ENCODE peak calls at places on chromosomes 6 and 20, in seven cellular contexts. Y, N, I, U, M, S and P are unnamed samples.

GRCh38 chr6:89347825-89348224 is 4.7 kb downstream of the UBE2J1 start:
- DNase-seq in Y (no peak), M (peak; percentile 16), U (no peak), I (no peak), N (peak; percentile 22), S (no peak), P (peak; percentile 39)

GRCh38 chr6:53483423-53484353 is 61.2 kb downstream of the GCLC start:
- DNase-seq in N (peak; percentile 70), Y (no peak), I (no peak), S (no peak), M (no peak), U (peak; percentile 31), P (peak; percentile 66)

GRCh38 chr6:121105461-121105860 is 228.8 kb downstream of the TBC1D32 start:
- DNase-seq in I (no peak), N (no peak), Y (no peak), S (no peak), M (no peak), U (no peak), P (no peak)

GRCh38 chr6:18101873-18102272 is 20.6 kb downstream of the NHLRC1 start:
- DNase-seq in U (no peak), Y (no peak), N (no peak), I (no peak), M (no peak), S (no peak), P (no peak)

GRCh38 chr20:24027229-24027628 is 38.6 kb upstream of the GGTLC1 start:
- DNase-seq in Y (no peak), S (no peak), I (no peak), N (peak; percentile 54), M (no peak), U (peak; percentile 55), P (peak; percentile 71)

GRCh38 chr6:21827425-21828192 is 234.1 kb downstream of the SOX4 start:
- DNase-seq in S (no peak), N (no peak), Y (no peak), U (no peak), M (peak; percentile 59), I (no peak), P (no peak)

GRCh38 chr20:46367234-46367633 is 39.2 kb downstream of the ELMO2 start:
- DNase-seq in U (no peak), M (no peak), S (no peak), Y (no peak), I (no peak), N (no peak), P (no peak)

GRCh38 chr20:40669692-40670091 is 19.3 kb downstream of the MAFB start:
- DNase-seq in M (no peak), N (peak; percentile 34), Y (no peak), U (no peak), I (no peak), S (no peak), P (no peak)

GRCh38 chr6:108876929-108877775 is 28.9 kb downstream of the ARMC2 start:
- DNase-seq in N (peak; percentile 68), U (peak; percentile 90), M (peak; percentile 67), S (no peak), Y (no peak), I (no peak), P (peak; percentile 72)

GRCh38 chr6:120112980-120113379 is 763.4 kb upstream of the MAN1A1 start:
- DNase-seq in M (no peak), Y (no peak), S (no peak), N (no peak), U (no peak), I (no peak), P (no peak)

GRCh38 chr6:85252552-85252951 is 197.3 kb upstream of the NT5E start:
- DNase-seq in U (no peak), M (no peak), I (no peak), N (no peak), S (no peak), Y (no peak), P (no peak)

GRCh38 chr20:60087563-60088105 is 129.4 kb downstream of the CDH26 start:
- DNase-seq in I (no peak), S (no peak), Y (no peak), U (no peak), N (no peak), M (no peak), P (no peak)

GRCh38 chr6:120735641-120736040 is 598.6 kb downstream of the TBC1D32 start:
- DNase-seq in Y (no peak), M (no peak), N (no peak), U (no peak), S (no peak), I (no peak), P (no peak)

GRCh38 chr6:146289816-146290588 is 253.6 kb upstream of the RAB32 start:
- DNase-seq in N (no peak), M (peak; percentile 52), S (no peak), I (no peak), Y (no peak), U (no peak), P (no peak)

GRCh38 chr6:22124756-22125155 is 172.1 kb downstream of the PRL start:
- DNase-seq in Y (no peak), N (no peak), S (no peak), I (no peak), U (no peak), M (no peak), P (no peak)

GRCh38 chr6:62392289-62392688 is 106.3 kb upstream of the KHDRBS2 start:
- DNase-seq in U (no peak), M (no peak), I (no peak), S (no peak), Y (no peak), N (no peak), P (no peak)

GRCh38 chr6:21594427-21595264 is 1.1 kb downstream of the SOX4 start:
- DNase-seq in M (peak; percentile 63), S (no peak), U (peak; percentile 66), Y (no peak), I (no peak), N (peak; percentile 65), P (peak; percentile 70)

GRCh38 chr20:46051556-46052323 is 22.7 kb downstream of the SLC12A5 start:
- DNase-seq in M (peak; percentile 15), N (no peak), U (no peak), I (no peak), S (no peak), Y (no peak), P (no peak)

GRCh38 chr6:143027058-143027457 is 33.6 kb upstream of the AIG1 start:
- DNase-seq in S (no peak), I (peak; percentile 14), Y (peak; percentile 51), U (peak; percentile 23), N (peak; percentile 28), M (peak; percentile 24), P (peak; percentile 38)

GRCh38 chr6:17472653-17473183 is 79.3 kb downstream of the CAP2 start:
- DNase-seq in U (no peak), N (no peak), I (no peak), M (peak; percentile 17), S (no peak), Y (no peak), P (no peak)

GRCh38 chr6:11188161-11188915 is 44.1 kb downstream of the NEDD9 start:
- DNase-seq in U (no peak), S (no peak), M (peak; percentile 43), N (no peak), Y (no peak), I (no peak), P (no peak)
- H3K27ac ChIP-seq in U (no peak overlapping the region), S (no peak overlapping the region), M (no peak overlapping the region), N (no peak overlapping the region), Y (no peak overlapping the region), I (no peak overlapping the region), P (no peak overlapping the region)

GRCh38 chr20:49282584-49283171 is 4.8 kb upstream of the ZNFX1 start:
- DNase-seq in S (no peak), M (no peak), U (no peak), I (no peak), Y (no peak), N (no peak), P (no peak)
- H3K9me3 ChIP-seq in S (no peaks in the 10 kb centered on the region), M (peaks cover 27% of the 10 kb centered on the region), U (no peaks in the 10 kb centered on the region), I (peaks cover 87% of the 10 kb centered on the region), Y (no peaks in the 10 kb centered on the region), N (peaks cover 64% of the 10 kb centered on the region), P (peaks cover 30% of the 10 kb centered on the region)

GRCh38 chr20:11813106-11813890 is 104.4 kb upstream of the BTBD3 start:
- DNase-seq in U (no peak), N (no peak), S (no peak), Y (no peak), I (no peak), M (no peak), P (no peak)

GRCh38 chr20:11814276-11814675 is 103.4 kb upstream of the BTBD3 start:
- DNase-seq in I (no peak), N (no peak), U (no peak), S (no peak), Y (no peak), M (peak; percentile 91), P (no peak)

GRCh38 chr20:11807070-11807741 is 110.5 kb upstream of the BTBD3 start:
- DNase-seq in S (no peak), I (no peak), U (no peak), N (no peak), Y (no peak), M (peak; percentile 93), P (no peak)

DNA sequence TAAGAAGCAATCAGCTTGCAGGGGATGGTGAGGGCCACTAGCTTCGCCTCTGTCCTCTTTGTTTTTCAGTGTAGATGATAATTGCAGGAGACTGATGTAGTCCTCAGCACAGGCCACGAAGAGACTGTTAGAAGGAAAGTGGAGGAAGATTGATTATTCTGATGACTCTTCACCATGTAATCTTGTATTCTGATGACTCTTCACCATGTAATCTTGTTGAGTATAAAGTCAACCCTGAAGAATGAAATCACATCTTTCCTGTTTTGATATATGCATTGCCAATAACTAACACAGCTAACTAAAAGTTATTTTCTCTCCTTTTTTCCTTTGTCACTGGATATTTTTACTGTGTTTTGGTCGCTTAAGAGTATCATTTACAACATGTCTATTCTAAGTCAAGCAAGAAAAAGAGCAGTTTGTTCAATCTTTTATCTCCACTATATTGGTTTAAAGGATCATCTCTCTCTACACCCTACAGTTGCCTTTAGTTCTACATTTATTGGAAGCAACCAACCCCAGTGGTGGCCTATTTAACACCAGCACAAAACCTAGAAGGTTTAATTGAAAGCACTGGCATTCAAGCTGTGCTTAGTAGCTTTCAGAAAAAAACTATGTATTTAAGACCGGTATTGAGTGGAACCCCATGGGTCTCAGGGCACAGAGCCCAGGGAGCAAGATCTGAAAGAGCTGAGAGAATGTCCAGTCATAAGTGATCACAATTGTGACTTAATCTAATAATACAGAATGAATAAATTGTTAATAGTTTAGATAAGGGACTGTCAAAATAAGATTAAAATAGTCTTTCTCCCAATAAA is 107.2 kb upstream of the BTBD3 start:
- DNase-seq in U (no peak), M (peak; percentile 91), Y (no peak), S (no peak), N (no peak), I (no peak), P (no peak)
- H3K27ac ChIP-seq in U (no peak overlapping the region), M (peak overlapping the region; percentile 99), Y (no peak overlapping the region), S (no peak overlapping the region), N (no peak overlapping the region), I (no peak overlapping the region), P (no peak overlapping the region)

GRCh38 chr6:100457251-100457990 is 7.3 kb downstream of the SIM1 start:
- DNase-seq in I (peak; percentile 35), S (no peak), N (no peak), U (no peak), Y (peak; percentile 63), M (no peak), P (no peak)

GRCh38 chr6:100455230-100456124 is 9.2 kb downstream of the SIM1 start:
- DNase-seq in S (no peak), Y (peak; percentile 72), I (peak; percentile 49), N (no peak), M (no peak), U (no peak), P (no peak)

GRCh38 chr6:100454571-100455229 is 10.0 kb downstream of the SIM1 start:
- DNase-seq in I (no peak), Y (no peak), S (no peak), U (no peak), M (no peak), N (no peak), P (no peak)

GRCh38 chr6:100456881-100457220 is 7.9 kb downstream of the SIM1 start:
- DNase-seq in M (no peak), I (peak; percentile 37), U (no peak), Y (no peak), S (no peak), N (no peak), P (no peak)

GRCh38 chr6:100456178-100456880 is 8.4 kb downstream of the SIM1 start:
- DNase-seq in U (no peak), S (no peak), N (no peak), M (no peak), Y (no peak), I (no peak), P (no peak)
- H3K9me3 ChIP-seq in U (no peaks in the 10 kb centered on the region), S (no peaks in the 10 kb centered on the region), N (no peaks in the 10 kb centered on the region), M (peaks cover 43% of the 10 kb centered on the region), Y (no peaks in the 10 kb centered on the region), I (no peaks in the 10 kb centered on the region), P (no peaks in the 10 kb centered on the region)